ENCODE peak calls at places on chromosomes 12 and 14, in six cellular contexts. G, R, M, S, A and N are unnamed samples.

GRCh38 chr12:53380104-53380796 is at the start of gene SP1:
- DNase-seq in G (peak; percentile 97), R (peak; percentile 98), M (peak; percentile 86), S (peak; percentile 95), A (peak; percentile 86), N (peak; percentile 71)

GRCh38 chr14:90426663-90427062 is 29.8 kb downstream of the CALM1 start:
- DNase-seq in G (no peak), R (peak; percentile 90), M (no peak), S (peak; percentile 30), A (no peak), N (no peak)

GRCh38 chr12:92753976-92754885 is 51.4 kb downstream of the PLEKHG7 start:
- DNase-seq in G (no peak), R (no peak), M (no peak), S (peak; percentile 13), A (no peak), N (no peak)

GRCh38 chr12:58814036-58814435 is 106.3 kb downstream of the LRIG3 start:
- DNase-seq in G (no peak), R (no peak), M (no peak), S (peak; percentile 68), A (no peak), N (no peak)

GRCh38 chr14:71166434-71166833 is 259.2 kb downstream of the PCNX1 start:
- DNase-seq in G (no peak), R (peak; percentile 79), M (peak; percentile 84), S (peak; percentile 74), A (no peak), N (no peak)

GRCh38 chr12:130715996-130716917 is at the start of gene RIMBP2:
- DNase-seq in G (peak; percentile 77), R (peak; percentile 9), M (no peak), S (peak; percentile 3), A (peak; percentile 79), N (peak; percentile 52)

GRCh38 chr12:101761347-101761746 is 22.1 kb upstream of the SYCP3 start:
- DNase-seq in G (no peak), R (peak; percentile 16), M (no peak), S (peak; percentile 15), A (no peak), N (no peak)

GRCh38 chr14:78972440-78972839 is 802.3 kb downstream of the NRXN3 start:
- DNase-seq in G (no peak), R (no peak), M (no peak), S (no peak), A (no peak), N (no peak)

GRCh38 chr12:19963972-19964371 is 404.4 kb upstream of the PDE3A start:
- DNase-seq in G (no peak), R (no peak), M (no peak), S (no peak), A (no peak), N (no peak)

GRCh38 chr14:49767473-49768300 is at the start of gene KLHDC2:
- DNase-seq in G (peak; percentile 87), R (peak; percentile 94), M (peak; percentile 75), S (peak; percentile 90), A (peak; percentile 64), N (peak; percentile 46)

GRCh38 chr12:71567562-71567961 is 96.1 kb downstream of the ZFC3H1 start:
- DNase-seq in G (no peak), R (no peak), M (no peak), S (no peak), A (no peak), N (no peak)

GRCh38 chr12:88057994-88058718 is 29.0 kb upstream of the C12orf50 start:
- DNase-seq in G (no peak), R (peak; percentile 83), M (no peak), S (peak; percentile 23), A (no peak), N (no peak)

GRCh38 chr14:64504897-64505771 is 564 bp downstream of the ZBTB1 start:
- DNase-seq in G (peak; percentile 84), R (peak; percentile 91), M (peak; percentile 89), S (peak; percentile 91), A (peak; percentile 65), N (no peak)

GRCh38 chr12:6288235-6288634 is 22.2 kb upstream of the PLEKHG6 start:
- DNase-seq in G (no peak), R (peak; percentile 42), M (no peak), S (peak; percentile 86), A (no peak), N (peak; percentile 82)

GRCh38 chr14:90649557-90650135 is 166.6 kb downstream of the TTC7B start:
- DNase-seq in G (no peak), R (no peak), M (no peak), S (no peak), A (no peak), N (no peak)

GRCh38 chr12:124506832-124507153 is 60.6 kb downstream of the NCOR2 start:
- DNase-seq in G (no peak), R (no peak), M (no peak), S (no peak), A (no peak), N (no peak)